ENCODE peak calls at places on chromosomes 12 and 14, in six cellular contexts. One of them, this sample, is unnamed.

GRCh38 chr12:126681676-126682075 is 1585.3 kb upstream of the TMEM132C start:
- DNase-seq in tibial nerve: no peak
- DNase-seq in dorsolateral prefrontal cortex: no peak
- DNase-seq in Caco-2: no peak
- DNase-seq in cardiac fibroblast: peak
- DNase-seq in omental fat pad: no peak
- DNase-seq in this sample: no peak

GRCh38 chr12:23898121-23898520 is 51.3 kb downstream of the SOX5 start:
- DNase-seq in Caco-2: no peak
- DNase-seq in cardiac fibroblast: no peak
- DNase-seq in omental fat pad: no peak
- DNase-seq in tibial nerve: no peak
- DNase-seq in dorsolateral prefrontal cortex: no peak
- DNase-seq in this sample: no peak

GRCh38 chr12:45535610-45536180 is 193.8 kb upstream of the ARID2 start:
- DNase-seq in cardiac fibroblast: no peak
- DNase-seq in omental fat pad: no peak
- DNase-seq in dorsolateral prefrontal cortex: no peak
- DNase-seq in tibial nerve: no peak
- DNase-seq in Caco-2: no peak
- DNase-seq in this sample: no peak

GRCh38 chr12:64181504-64182291 is 40.4 kb downstream of the KICS2 start:
- DNase-seq in Caco-2: peak
- DNase-seq in omental fat pad: no peak
- DNase-seq in tibial nerve: peak
- DNase-seq in cardiac fibroblast: peak
- DNase-seq in dorsolateral prefrontal cortex: peak
- DNase-seq in this sample: peak

GRCh38 chr14:77590845-77591506 is 25.5 kb downstream of the SPTLC2 start:
- DNase-seq in dorsolateral prefrontal cortex: no peak
- DNase-seq in omental fat pad: no peak
- DNase-seq in tibial nerve: no peak
- DNase-seq in cardiac fibroblast: no peak
- DNase-seq in Caco-2: no peak
- DNase-seq in this sample: no peak

GRCh38 chr12:104057771-104058197 is 6.5 kb upstream of the HCFC2 start:
- DNase-seq in tibial nerve: no peak
- DNase-seq in dorsolateral prefrontal cortex: no peak
- DNase-seq in cardiac fibroblast: peak
- DNase-seq in omental fat pad: no peak
- DNase-seq in Caco-2: no peak
- DNase-seq in this sample: no peak

GRCh38 chr14:91889477-91890211 is 22.3 kb upstream of the TC2N start:
- DNase-seq in cardiac fibroblast: no peak
- DNase-seq in omental fat pad: no peak
- DNase-seq in Caco-2: no peak
- DNase-seq in dorsolateral prefrontal cortex: peak
- DNase-seq in tibial nerve: no peak
- DNase-seq in this sample: peak

GRCh38 chr14:45298427-45299117 is 45.6 kb upstream of the MIS18BP1 start:
- DNase-seq in tibial nerve: no peak
- DNase-seq in cardiac fibroblast: peak
- DNase-seq in omental fat pad: no peak
- DNase-seq in dorsolateral prefrontal cortex: no peak
- DNase-seq in Caco-2: no peak
- DNase-seq in this sample: no peak

GRCh38 chr14:89304972-89305703 is 111.9 kb downstream of the FOXN3 start:
- DNase-seq in dorsolateral prefrontal cortex: no peak
- DNase-seq in cardiac fibroblast: peak
- DNase-seq in tibial nerve: no peak
- DNase-seq in Caco-2: no peak
- DNase-seq in omental fat pad: no peak
- DNase-seq in this sample: no peak

GRCh38 chr12:40996091-40996490 is 192.0 kb upstream of the PDZRN4 start:
- DNase-seq in omental fat pad: no peak
- DNase-seq in dorsolateral prefrontal cortex: no peak
- DNase-seq in cardiac fibroblast: no peak
- DNase-seq in Caco-2: no peak
- DNase-seq in tibial nerve: no peak
- DNase-seq in this sample: no peak

GRCh38 chr12:68245071-68246021 is 8.1 kb downstream of the IL22 start:
- DNase-seq in dorsolateral prefrontal cortex: no peak
- DNase-seq in Caco-2: no peak
- DNase-seq in tibial nerve: no peak
- DNase-seq in cardiac fibroblast: no peak
- DNase-seq in omental fat pad: no peak
- DNase-seq in this sample: no peak

GRCh38 chr14:23033801-23034497 is 751 bp downstream of the PSMB5 start:
- DNase-seq in Caco-2: no peak
- DNase-seq in tibial nerve: no peak
- DNase-seq in cardiac fibroblast: no peak
- DNase-seq in omental fat pad: no peak
- DNase-seq in dorsolateral prefrontal cortex: no peak
- DNase-seq in this sample: no peak

GRCh38 chr12:5437122-5437521 is 5.2 kb downstream of the NTF3 start:
- DNase-seq in cardiac fibroblast: no peak
- DNase-seq in tibial nerve: no peak
- DNase-seq in dorsolateral prefrontal cortex: no peak
- DNase-seq in omental fat pad: no peak
- DNase-seq in Caco-2: no peak
- DNase-seq in this sample: no peak

DNA sequence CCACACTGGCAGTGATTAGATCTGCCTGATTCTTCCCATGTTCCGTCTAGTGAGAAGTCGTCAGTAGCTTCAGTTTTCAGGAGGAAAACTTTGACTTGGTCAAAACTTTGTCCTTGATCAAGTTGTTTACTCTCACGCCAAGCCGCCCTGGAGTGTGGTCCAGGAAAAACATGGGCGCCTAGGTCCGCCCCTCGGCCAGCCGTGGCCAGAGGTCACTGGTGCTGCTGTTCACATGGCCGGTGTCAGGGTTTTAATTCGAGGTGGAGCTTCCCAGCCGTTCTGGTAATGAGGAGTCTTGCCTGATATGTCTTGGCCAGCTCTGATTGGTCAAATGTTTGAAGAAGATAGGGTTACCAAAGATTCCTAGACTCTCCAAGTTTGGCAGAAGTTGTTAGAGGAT is 71.5 kb downstream of the PPP2R5C start:
- DNase-seq in Caco-2: no peak
- DNase-seq in dorsolateral prefrontal cortex: no peak
- DNase-seq in cardiac fibroblast: no peak
- DNase-seq in tibial nerve: no peak
- DNase-seq in omental fat pad: no peak
- DNase-seq in this sample: no peak
- TF ChIP-seq CTCF in Caco-2: no peak
- TF ChIP-seq CTCF in dorsolateral prefrontal cortex: no peak
- TF ChIP-seq CTCF in cardiac fibroblast: no peak
- TF ChIP-seq CTCF in tibial nerve: no peak
- TF ChIP-seq CTCF in omental fat pad: no peak
- TF ChIP-seq CTCF in this sample: no peak

GRCh38 chr12:22285871-22286270 is 48.6 kb downstream of the ST8SIA1 start:
- DNase-seq in cardiac fibroblast: no peak
- DNase-seq in omental fat pad: no peak
- DNase-seq in Caco-2: no peak
- DNase-seq in tibial nerve: no peak
- DNase-seq in dorsolateral prefrontal cortex: no peak
- DNase-seq in this sample: no peak

GRCh38 chr12:22282283-22282682 is 52.2 kb downstream of the ST8SIA1 start:
- DNase-seq in dorsolateral prefrontal cortex: no peak
- DNase-seq in cardiac fibroblast: peak
- DNase-seq in Caco-2: no peak
- DNase-seq in tibial nerve: no peak
- DNase-seq in omental fat pad: no peak
- DNase-seq in this sample: no peak

GRCh38 chr12:22283006-22283506 is 51.5 kb downstream of the ST8SIA1 start:
- DNase-seq in tibial nerve: no peak
- DNase-seq in Caco-2: no peak
- DNase-seq in dorsolateral prefrontal cortex: no peak
- DNase-seq in cardiac fibroblast: peak
- DNase-seq in omental fat pad: no peak
- DNase-seq in this sample: no peak

GRCh38 chr12:22284871-22285270 is 49.6 kb downstream of the ST8SIA1 start:
- DNase-seq in dorsolateral prefrontal cortex: no peak
- DNase-seq in omental fat pad: no peak
- DNase-seq in Caco-2: no peak
- DNase-seq in cardiac fibroblast: no peak
- DNase-seq in tibial nerve: no peak
- DNase-seq in this sample: no peak

GRCh38 chr12:22283508-22283907 is 51.0 kb downstream of the ST8SIA1 start:
- DNase-seq in Caco-2: no peak
- DNase-seq in dorsolateral prefrontal cortex: no peak
- DNase-seq in cardiac fibroblast: no peak
- DNase-seq in omental fat pad: no peak
- DNase-seq in tibial nerve: no peak
- DNase-seq in this sample: no peak
- TF ChIP-seq CTCF in Caco-2: no peak
- TF ChIP-seq CTCF in dorsolateral prefrontal cortex: no peak
- TF ChIP-seq CTCF in cardiac fibroblast: peak
- TF ChIP-seq CTCF in omental fat pad: no peak
- TF ChIP-seq CTCF in tibial nerve: no peak
- TF ChIP-seq CTCF in this sample: no peak

DNA sequence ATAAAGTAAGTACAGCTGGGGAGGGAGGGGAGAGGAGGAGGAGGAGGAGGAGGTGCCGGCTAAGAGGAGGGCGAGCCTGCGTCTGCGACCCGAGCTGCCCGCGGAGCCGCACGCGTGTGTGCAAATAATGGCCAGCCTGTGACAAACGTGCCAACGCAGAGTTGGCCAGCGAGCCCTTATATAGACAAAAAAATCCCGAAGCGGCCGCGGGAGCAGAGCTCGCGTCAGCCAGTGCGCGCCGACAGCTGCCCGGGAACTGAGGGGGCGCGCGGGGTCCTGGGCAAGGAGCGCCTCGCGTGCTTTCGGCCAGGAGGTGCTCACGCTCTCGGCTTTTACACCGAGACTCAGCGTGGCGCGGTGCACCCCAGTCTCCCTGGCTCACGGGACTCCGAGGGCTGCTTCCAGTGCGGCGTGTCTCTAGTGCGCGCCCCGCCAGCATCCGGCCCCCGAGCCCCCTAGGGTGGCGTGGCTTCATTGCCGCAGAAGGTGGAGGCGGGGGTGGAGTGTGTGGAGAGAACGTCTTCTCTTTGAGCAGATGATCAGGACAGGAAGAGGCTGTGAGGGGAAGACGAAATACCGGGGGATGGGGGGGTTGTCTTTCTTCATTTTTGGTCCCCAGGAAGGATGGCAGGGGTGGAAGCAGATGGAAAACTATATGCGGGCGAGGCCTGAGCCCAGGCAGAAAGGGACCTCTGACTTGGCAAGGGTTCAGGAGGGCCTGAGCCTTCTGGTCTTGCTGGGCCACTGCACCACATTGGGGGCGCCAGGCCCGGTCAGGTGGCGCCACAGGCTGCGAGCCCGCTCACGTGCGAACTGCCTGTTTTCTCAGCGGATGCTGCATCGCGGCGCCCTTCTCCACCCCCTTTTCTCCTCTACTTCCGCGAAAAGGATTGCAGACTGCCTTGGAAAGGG is 659 bp downstream of the SLC16A7 start:
- DNase-seq in dorsolateral prefrontal cortex: peak
- DNase-seq in omental fat pad: peak
- DNase-seq in Caco-2: peak
- DNase-seq in cardiac fibroblast: peak
- DNase-seq in tibial nerve: peak
- DNase-seq in this sample: peak
- TF ChIP-seq CTCF in dorsolateral prefrontal cortex: no peak
- TF ChIP-seq CTCF in omental fat pad: no peak
- TF ChIP-seq CTCF in Caco-2: peak
- TF ChIP-seq CTCF in cardiac fibroblast: no peak
- TF ChIP-seq CTCF in tibial nerve: no peak
- TF ChIP-seq CTCF in this sample: no peak

DNA sequence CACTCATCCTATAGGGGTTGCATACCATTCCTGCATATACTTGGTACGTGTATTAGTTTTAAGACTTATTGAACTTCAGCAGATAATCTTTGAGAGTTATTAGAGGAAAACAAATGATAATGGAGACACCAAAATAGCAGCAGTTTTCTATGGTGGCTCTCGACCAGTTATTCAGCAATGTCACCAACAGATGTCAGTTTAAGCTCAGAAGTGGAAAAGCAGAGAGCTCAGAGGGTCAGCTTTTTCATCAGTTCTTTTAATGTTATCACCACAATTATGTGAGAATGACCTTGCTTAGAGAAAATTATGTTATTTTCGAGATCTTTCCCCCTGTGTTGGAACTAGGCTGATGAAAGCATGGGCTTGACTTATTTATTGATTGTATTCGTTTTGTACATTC is 32.0 kb downstream of the PTPN11 start:
- DNase-seq in omental fat pad: no peak
- DNase-seq in dorsolateral prefrontal cortex: no peak
- DNase-seq in cardiac fibroblast: no peak
- DNase-seq in tibial nerve: no peak
- DNase-seq in Caco-2: no peak
- DNase-seq in this sample: no peak
- TF ChIP-seq CTCF in omental fat pad: no peak
- TF ChIP-seq CTCF in dorsolateral prefrontal cortex: peak
- TF ChIP-seq CTCF in cardiac fibroblast: no peak
- TF ChIP-seq CTCF in tibial nerve: no peak
- TF ChIP-seq CTCF in Caco-2: no peak
- TF ChIP-seq CTCF in this sample: no peak

GRCh38 chr14:90541076-90541634 is 144.3 kb downstream of the CALM1 start:
- DNase-seq in dorsolateral prefrontal cortex: no peak
- DNase-seq in omental fat pad: no peak
- DNase-seq in tibial nerve: no peak
- DNase-seq in Caco-2: no peak
- DNase-seq in cardiac fibroblast: no peak
- DNase-seq in this sample: no peak
- TF ChIP-seq CTCF in dorsolateral prefrontal cortex: no peak
- TF ChIP-seq CTCF in omental fat pad: no peak
- TF ChIP-seq CTCF in tibial nerve: no peak
- TF ChIP-seq CTCF in Caco-2: no peak
- TF ChIP-seq CTCF in cardiac fibroblast: no peak
- TF ChIP-seq CTCF in this sample: no peak

GRCh38 chr12:15892645-15893259 is 10.6 kb downstream of the STRAP start:
- DNase-seq in tibial nerve: no peak
- DNase-seq in omental fat pad: no peak
- DNase-seq in cardiac fibroblast: no peak
- DNase-seq in Caco-2: no peak
- DNase-seq in dorsolateral prefrontal cortex: no peak
- DNase-seq in this sample: no peak
- TF ChIP-seq CTCF in tibial nerve: no peak
- TF ChIP-seq CTCF in omental fat pad: no peak
- TF ChIP-seq CTCF in cardiac fibroblast: no peak
- TF ChIP-seq CTCF in Caco-2: no peak
- TF ChIP-seq CTCF in dorsolateral prefrontal cortex: no peak
- TF ChIP-seq CTCF in this sample: no peak